ENCODE peak calls at places on chromosomes 13 and 19, in nine cellular contexts. U is brain microvascular endothelial cell; R is mammary epithelial cell; B is CD8-positive, alpha-beta memory T cell; K is OCI-LY7; S is neural progenitor cell; V is dorsolateral prefrontal cortex; P is left ventricle myocardium inferior; H is H1. Z is an unnamed sample.

GRCh38 chr19:41095703-41096102 is 7.5 kb downstream of the CYP2A13 start:
- DNase-seq in U (no peak), R (no peak), B (no peak), K (no peak), S (no peak), V (no peak), P (no peak), H (no peak), Z (no peak)

GRCh38 chr19:5345895-5346386 is 5.3 kb upstream of the PTPRS start:
- DNase-seq in U (peak; percentile 92), R (peak; percentile 73), B (no peak), K (no peak), S (no peak), V (no peak), P (no peak), H (no peak), Z (no peak)

GRCh38 chr13:77386880-77387606 is 60.1 kb upstream of the MYCBP2 start:
- DNase-seq in U (peak; percentile 56), R (no peak), B (no peak), K (no peak), S (no peak), V (no peak), P (no peak), H (no peak), Z (no peak)

GRCh38 chr13:112079696-112080095 is 12.7 kb downstream of the SOX1 start:
- DNase-seq in U (peak; percentile 35), R (no peak), B (no peak), K (no peak), S (no peak), V (no peak), P (no peak), H (no peak), Z (no peak)

GRCh38 chr19:18118420-18119242 is 21.1 kb downstream of the MAST3 start:
- DNase-seq in U (no peak), R (no peak), B (no peak), K (no peak), S (no peak), V (no peak), P (no peak), H (no peak), Z (no peak)

GRCh38 chr19:55451522-55452380 is 8.7 kb upstream of the SHISA7 start:
- DNase-seq in U (no peak), R (no peak), B (peak; percentile 27), K (no peak), S (peak; percentile 72), V (peak; percentile 64), P (no peak), H (no peak), Z (no peak)

GRCh38 chr13:65656740-65657329 is 1573.3 kb downstream of the PCDH9 start:
- DNase-seq in U (no peak), R (no peak), B (no peak), K (peak; percentile 6), S (no peak), V (no peak), P (no peak), H (no peak), Z (no peak)

GRCh38 chr13:103078145-103078544 is 11.9 kb upstream of the SLC10A2 start:
- DNase-seq in U (no peak), R (no peak), B (no peak), K (no peak), S (no peak), V (no peak), P (no peak), H (no peak), Z (no peak)

GRCh38 chr13:99726261-99726894 is 225.1 kb downstream of the TM9SF2 start:
- DNase-seq in U (no peak), R (no peak), B (no peak), K (no peak), S (peak; percentile 70), V (no peak), P (no peak), H (no peak), Z (no peak)

GRCh38 chr19:19460258-19460731 is 54.8 kb downstream of the GATAD2A start:
- DNase-seq in U (no peak), R (no peak), B (no peak), K (peak; percentile 49), S (no peak), V (no peak), P (no peak), H (no peak), Z (no peak)

GRCh38 chr19:19460761-19461265 is 54.5 kb downstream of the TSSK6 start:
- DNase-seq in U (no peak), R (no peak), B (peak; percentile 71), K (peak; percentile 31), S (peak; percentile 47), V (peak; percentile 37), P (peak; percentile 69), H (no peak), Z (peak; percentile 57)

GRCh38 chr19:19463348-19464117 is 51.8 kb downstream of the TSSK6 start:
- DNase-seq in U (peak; percentile 59), R (no peak), B (no peak), K (no peak), S (no peak), V (no peak), P (no peak), H (no peak), Z (no peak)

GRCh38 chr19:19461306-19461670 is 54.1 kb downstream of the TSSK6 start:
- DNase-seq in U (no peak), R (no peak), B (no peak), K (no peak), S (no peak), V (no peak), P (no peak), H (no peak), Z (no peak)

DNA sequence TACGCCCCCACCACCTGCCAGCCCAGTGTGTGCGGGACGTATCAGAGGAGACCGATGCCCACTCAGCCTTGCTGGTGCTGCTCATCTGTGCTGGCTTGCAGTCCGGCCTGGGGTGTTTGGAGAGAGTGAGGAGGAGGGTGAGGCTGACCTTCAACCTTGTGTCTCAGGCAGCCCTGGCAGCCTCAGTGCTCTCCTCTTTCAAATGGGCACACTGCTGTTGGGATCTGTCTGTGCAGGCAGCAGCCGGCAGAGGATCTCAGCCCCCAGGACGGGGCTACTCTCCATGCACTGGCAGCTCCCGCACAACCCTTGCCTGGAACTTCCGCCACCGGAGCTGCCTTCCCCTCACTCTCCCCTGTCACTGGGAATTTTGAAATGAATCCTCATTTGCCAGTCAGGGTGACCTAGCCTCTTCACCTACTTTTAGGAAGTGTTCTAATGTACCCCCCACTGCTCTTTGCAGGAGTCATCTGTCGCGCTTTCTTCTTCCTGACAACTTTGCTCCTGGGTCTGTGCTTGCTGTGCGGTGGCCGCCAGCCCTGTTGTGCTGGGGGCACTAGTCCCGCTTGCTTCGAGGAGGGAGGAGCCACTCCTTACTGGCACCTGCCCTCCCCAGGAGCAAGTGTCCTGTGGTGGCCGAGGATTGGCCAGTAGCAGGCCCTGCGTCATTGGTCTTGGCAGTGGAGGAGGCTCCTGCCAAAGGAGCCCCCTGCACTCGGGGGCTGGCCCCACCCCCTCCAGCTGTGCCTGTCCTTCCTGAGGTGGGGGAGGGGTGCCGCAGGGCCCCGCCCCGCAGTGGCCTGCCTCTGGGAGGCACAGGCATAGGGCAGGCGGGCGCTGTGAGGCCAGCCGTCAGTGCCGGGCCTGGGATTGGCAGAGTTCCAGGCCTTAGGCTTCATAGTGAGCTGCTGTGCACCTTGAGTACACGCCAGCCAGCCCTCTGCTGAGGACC is 53.4 kb downstream of the TSSK6 start:
- DNase-seq in U (no peak), R (no peak), B (peak; percentile 28), K (no peak), S (peak; percentile 85), V (peak; percentile 77), P (peak; percentile 58), H (peak; percentile 78), Z (no peak)
- H3K4me3 ChIP-seq in U (no peak overlapping the region), R (no peak overlapping the region), B (peak overlapping the region; percentile 52), K (no peak overlapping the region), S (peak overlapping the region; percentile 5), V (peak overlapping the region; percentile 19), P (peak overlapping the region; percentile 31), H (peak overlapping the region; percentile 15), Z (peak overlapping the region; percentile 7)

GRCh38 chr19:10501971-10502523 is 1.1 kb downstream of the KEAP1 start:
- DNase-seq in U (peak; percentile 13), R (no peak), B (no peak), K (peak; percentile 59), S (peak; percentile 54), V (peak; percentile 74), P (peak; percentile 85), H (no peak), Z (no peak)

GRCh38 chr19:10499550-10500246 is 3.5 kb downstream of the KEAP1 start:
- DNase-seq in U (no peak), R (no peak), B (no peak), K (no peak), S (no peak), V (no peak), P (no peak), H (no peak), Z (no peak)

GRCh38 chr19:10503002-10503789 is at the start of gene KEAP1:
- DNase-seq in U (no peak), R (no peak), B (no peak), K (peak; percentile 59), S (peak; percentile 63), V (peak; percentile 25), P (peak; percentile 45), H (no peak), Z (no peak)

GRCh38 chr19:10500247-10500592 is 2.9 kb downstream of the KEAP1 start:
- DNase-seq in U (no peak), R (no peak), B (no peak), K (no peak), S (no peak), V (no peak), P (no peak), H (no peak), Z (no peak)

GRCh38 chr19:10502524-10503001 is 593 bp downstream of the KEAP1 start:
- DNase-seq in U (peak; percentile 81), R (peak; percentile 81), B (peak; percentile 84), K (peak; percentile 96), S (peak; percentile 94), V (peak; percentile 90), P (peak; percentile 95), H (peak; percentile 73), Z (peak; percentile 79)
- H3K27ac ChIP-seq in U (peak overlapping the region; percentile 92), R (peak overlapping the region; percentile 70), B (peak overlapping the region; percentile 90), K (peak overlapping the region; percentile 75), S (no peak overlapping the region), V (peak overlapping the region; percentile 100), P (peak overlapping the region; percentile 99), H (peak overlapping the region; percentile 96), Z (peak overlapping the region; percentile 83)

DNA sequence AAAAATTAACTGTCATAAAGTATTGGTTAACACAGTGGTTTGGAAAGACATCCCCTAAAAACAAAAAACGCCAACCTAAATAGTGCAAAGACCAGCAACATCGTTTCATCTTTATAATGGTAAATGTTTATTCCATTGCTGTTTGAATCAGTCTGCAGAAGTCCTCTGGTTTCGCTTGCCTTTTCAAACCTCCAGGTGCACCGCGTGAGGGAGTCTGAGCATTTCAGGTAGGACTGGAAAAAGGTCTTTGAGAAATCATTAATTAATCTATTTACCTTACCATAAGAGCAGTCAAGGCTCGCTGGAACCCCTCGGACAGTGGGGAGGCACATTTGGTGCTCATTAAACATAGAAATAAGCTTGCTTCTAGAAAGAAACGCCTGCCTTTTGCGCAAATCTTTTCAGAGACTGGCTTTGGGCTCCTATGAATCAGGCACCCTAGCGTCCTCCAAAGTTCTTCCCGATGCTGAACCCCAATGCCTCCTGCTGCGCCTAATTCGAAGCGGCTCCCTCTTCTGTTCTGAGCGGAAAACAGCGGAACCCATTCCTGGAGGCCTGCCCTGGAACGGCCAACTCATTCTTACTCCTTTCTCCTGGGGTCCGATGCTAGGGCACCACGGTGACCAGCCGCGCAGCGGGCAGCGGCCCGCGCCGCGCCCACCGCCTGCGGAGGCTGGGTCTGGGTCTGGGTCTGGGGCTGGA is 942 bp upstream of the MTUS2 start:
- DNase-seq in U (no peak), R (peak; percentile 26), B (no peak), K (no peak), S (peak; percentile 68), V (peak; percentile 20), P (no peak), H (no peak), Z (no peak)
- H3K4me3 ChIP-seq in U (peak overlapping the region; percentile 34), R (no peak overlapping the region), B (no peak overlapping the region), K (no peak overlapping the region), S (peak overlapping the region; percentile 55), V (peak overlapping the region; percentile 32), P (peak overlapping the region; percentile 71), H (peak overlapping the region; percentile 61), Z (no peak overlapping the region)

GRCh38 chr13:83879431-83880171 is 2.7 kb downstream of the SLITRK1 start:
- DNase-seq in U (no peak), R (peak; percentile 16), B (no peak), K (no peak), S (peak; percentile 43), V (no peak), P (no peak), H (no peak), Z (no peak)
- H3K27ac ChIP-seq in U (no peak overlapping the region), R (no peak overlapping the region), B (no peak overlapping the region), K (no peak overlapping the region), S (no peak overlapping the region), V (peak overlapping the region; percentile 95), P (no peak overlapping the region), H (no peak overlapping the region), Z (no peak overlapping the region)